ENCODE peak calls at places on chromosomes 3 and 15, in seven cellular contexts. One of them, this sample, is unnamed. For H3K36me3, the result is how much of the 10 kb centered on the place peaks cover.

GRCh38 chr3:105907790-105908189 is 39.0 kb upstream of the CBLB start:
- DNase-seq in spleen: no peak
- DNase-seq in heart right ventricle: no peak
- DNase-seq in effector memory CD4-positive, alpha-beta T cell: no peak
- DNase-seq in hepatocyte: no peak
- DNase-seq in heart left ventricle: no peak
- DNase-seq in thoracic aorta: no peak
- DNase-seq in this sample: no peak

GRCh38 chr3:57793737-57794187 is 37.7 kb downstream of the SLMAP start:
- DNase-seq in hepatocyte: no peak
- DNase-seq in thoracic aorta: no peak
- DNase-seq in spleen: no peak
- DNase-seq in heart left ventricle: no peak
- DNase-seq in effector memory CD4-positive, alpha-beta T cell: no peak
- DNase-seq in heart right ventricle: no peak
- DNase-seq in this sample: no peak

GRCh38 chr15:73803806-73804205 is 50.7 kb upstream of the INSYN1 start:
- DNase-seq in heart right ventricle: no peak
- DNase-seq in hepatocyte: no peak
- DNase-seq in effector memory CD4-positive, alpha-beta T cell: no peak
- DNase-seq in thoracic aorta: no peak
- DNase-seq in spleen: peak
- DNase-seq in heart left ventricle: no peak
- DNase-seq in this sample: no peak

GRCh38 chr3:48661501-48662139 is 1.1 kb downstream of the CELSR3 start:
- DNase-seq in thoracic aorta: no peak
- DNase-seq in effector memory CD4-positive, alpha-beta T cell: peak
- DNase-seq in heart left ventricle: peak
- DNase-seq in spleen: peak
- DNase-seq in hepatocyte: peak
- DNase-seq in heart right ventricle: peak
- DNase-seq in this sample: peak

GRCh38 chr3:128550471-128551126 is 57.6 kb upstream of the GATA2 start:
- DNase-seq in effector memory CD4-positive, alpha-beta T cell: no peak
- DNase-seq in heart right ventricle: no peak
- DNase-seq in thoracic aorta: no peak
- DNase-seq in spleen: no peak
- DNase-seq in heart left ventricle: no peak
- DNase-seq in hepatocyte: no peak
- DNase-seq in this sample: no peak

GRCh38 chr15:40310001-40310959 is 2.5 kb upstream of the PLCB2 start:
- DNase-seq in hepatocyte: peak
- DNase-seq in heart left ventricle: peak
- DNase-seq in effector memory CD4-positive, alpha-beta T cell: no peak
- DNase-seq in heart right ventricle: peak
- DNase-seq in thoracic aorta: no peak
- DNase-seq in spleen: peak
- DNase-seq in this sample: peak

GRCh38 chr3:111321786-111322185 is 220.2 kb upstream of the CD96 start:
- DNase-seq in hepatocyte: no peak
- DNase-seq in thoracic aorta: no peak
- DNase-seq in spleen: no peak
- DNase-seq in effector memory CD4-positive, alpha-beta T cell: no peak
- DNase-seq in heart left ventricle: no peak
- DNase-seq in heart right ventricle: no peak
- DNase-seq in this sample: no peak

GRCh38 chr3:172282850-172283249 is 165.4 kb downstream of the GHSR start:
- DNase-seq in hepatocyte: no peak
- DNase-seq in thoracic aorta: no peak
- DNase-seq in heart right ventricle: no peak
- DNase-seq in heart left ventricle: no peak
- DNase-seq in effector memory CD4-positive, alpha-beta T cell: no peak
- DNase-seq in spleen: no peak
- DNase-seq in this sample: no peak

GRCh38 chr3:177358085-177358967 is 161.0 kb upstream of the TBL1XR1 start:
- DNase-seq in thoracic aorta: no peak
- DNase-seq in hepatocyte: peak
- DNase-seq in effector memory CD4-positive, alpha-beta T cell: peak
- DNase-seq in heart left ventricle: peak
- DNase-seq in heart right ventricle: peak
- DNase-seq in spleen: peak
- DNase-seq in this sample: peak

GRCh38 chr15:59349715-59350420 is 22.8 kb downstream of the MYO1E start:
- DNase-seq in hepatocyte: peak
- DNase-seq in heart left ventricle: no peak
- DNase-seq in effector memory CD4-positive, alpha-beta T cell: no peak
- DNase-seq in thoracic aorta: peak
- DNase-seq in heart right ventricle: no peak
- DNase-seq in spleen: no peak
- DNase-seq in this sample: no peak

GRCh38 chr15:43168192-43169107 is 16.8 kb upstream of the CCNDBP1 start:
- DNase-seq in spleen: no peak
- DNase-seq in heart left ventricle: no peak
- DNase-seq in thoracic aorta: no peak
- DNase-seq in heart right ventricle: no peak
- DNase-seq in hepatocyte: no peak
- DNase-seq in effector memory CD4-positive, alpha-beta T cell: no peak
- DNase-seq in this sample: no peak

GRCh38 chr3:123104550-123104949 is 37.7 kb downstream of the PDIA5 start:
- DNase-seq in heart left ventricle: no peak
- DNase-seq in hepatocyte: peak
- DNase-seq in spleen: peak
- DNase-seq in thoracic aorta: no peak
- DNase-seq in heart right ventricle: no peak
- DNase-seq in effector memory CD4-positive, alpha-beta T cell: no peak
- DNase-seq in this sample: no peak

GRCh38 chr3:17158941-17159682 is 274.4 kb downstream of the PLCL2 start:
- DNase-seq in heart right ventricle: peak
- DNase-seq in spleen: no peak
- DNase-seq in thoracic aorta: no peak
- DNase-seq in hepatocyte: no peak
- DNase-seq in heart left ventricle: no peak
- DNase-seq in effector memory CD4-positive, alpha-beta T cell: no peak
- DNase-seq in this sample: no peak

GRCh38 chr3:30752961-30753360 is 141.5 kb downstream of the GADL1 start:
- DNase-seq in heart right ventricle: no peak
- DNase-seq in effector memory CD4-positive, alpha-beta T cell: no peak
- DNase-seq in hepatocyte: peak
- DNase-seq in spleen: no peak
- DNase-seq in heart left ventricle: no peak
- DNase-seq in thoracic aorta: no peak
- DNase-seq in this sample: no peak

GRCh38 chr3:189363856-189364255 is 192.1 kb downstream of the TPRG1 start:
- DNase-seq in heart right ventricle: no peak
- DNase-seq in spleen: no peak
- DNase-seq in thoracic aorta: no peak
- DNase-seq in effector memory CD4-positive, alpha-beta T cell: no peak
- DNase-seq in heart left ventricle: no peak
- DNase-seq in hepatocyte: no peak
- DNase-seq in this sample: no peak

GRCh38 chr3:90091557-90091956 is 984.1 kb downstream of the EPHA3 start:
- DNase-seq in thoracic aorta: no peak
- DNase-seq in spleen: no peak
- DNase-seq in hepatocyte: peak
- DNase-seq in heart right ventricle: no peak
- DNase-seq in heart left ventricle: no peak
- DNase-seq in effector memory CD4-positive, alpha-beta T cell: no peak
- DNase-seq in this sample: no peak

GRCh38 chr3:128339491-128340012 is 127.1 kb downstream of the DNAJB8 start:
- DNase-seq in spleen: peak
- DNase-seq in thoracic aorta: no peak
- DNase-seq in heart left ventricle: no peak
- DNase-seq in heart right ventricle: no peak
- DNase-seq in effector memory CD4-positive, alpha-beta T cell: no peak
- DNase-seq in hepatocyte: no peak
- DNase-seq in this sample: no peak

GRCh38 chr3:159273608-159274007 is 471.8 kb downstream of the MFSD1 start:
- DNase-seq in heart left ventricle: no peak
- DNase-seq in thoracic aorta: no peak
- DNase-seq in spleen: no peak
- DNase-seq in effector memory CD4-positive, alpha-beta T cell: no peak
- DNase-seq in hepatocyte: peak
- DNase-seq in heart right ventricle: peak
- DNase-seq in this sample: no peak

GRCh38 chr15:59367022-59367451 is 5.6 kb downstream of the MYO1E start:
- DNase-seq in heart left ventricle: no peak
- DNase-seq in thoracic aorta: no peak
- DNase-seq in heart right ventricle: no peak
- DNase-seq in hepatocyte: peak
- DNase-seq in spleen: no peak
- DNase-seq in effector memory CD4-positive, alpha-beta T cell: no peak
- DNase-seq in this sample: no peak

GRCh38 chr3:104941785-104942184 is 424.9 kb upstream of the ALCAM start:
- DNase-seq in heart right ventricle: no peak
- DNase-seq in spleen: no peak
- DNase-seq in effector memory CD4-positive, alpha-beta T cell: no peak
- DNase-seq in heart left ventricle: no peak
- DNase-seq in hepatocyte: no peak
- DNase-seq in thoracic aorta: no peak
- DNase-seq in this sample: no peak

GRCh38 chr15:91133511-91133910 is 33.5 kb downstream of the SV2B start:
- DNase-seq in hepatocyte: no peak
- DNase-seq in heart right ventricle: no peak
- DNase-seq in thoracic aorta: no peak
- DNase-seq in effector memory CD4-positive, alpha-beta T cell: no peak
- DNase-seq in heart left ventricle: no peak
- DNase-seq in spleen: no peak
- DNase-seq in this sample: no peak

GRCh38 chr15:100769975-100770340 is 109.7 kb upstream of the ALDH1A3 start:
- DNase-seq in heart left ventricle: no peak
- DNase-seq in spleen: peak
- DNase-seq in hepatocyte: no peak
- DNase-seq in effector memory CD4-positive, alpha-beta T cell: no peak
- DNase-seq in heart right ventricle: no peak
- DNase-seq in thoracic aorta: no peak
- DNase-seq in this sample: no peak

GRCh38 chr15:52006702-52007340 is 12.2 kb upstream of the MAPK6 start:
- DNase-seq in heart right ventricle: no peak
- DNase-seq in thoracic aorta: no peak
- DNase-seq in hepatocyte: no peak
- DNase-seq in spleen: no peak
- DNase-seq in heart left ventricle: no peak
- DNase-seq in effector memory CD4-positive, alpha-beta T cell: no peak
- DNase-seq in this sample: no peak

GRCh38 chr3:69822501-69822900 is 83.2 kb downstream of the MITF start:
- DNase-seq in heart left ventricle: no peak
- DNase-seq in spleen: no peak
- DNase-seq in thoracic aorta: no peak
- DNase-seq in heart right ventricle: no peak
- DNase-seq in hepatocyte: no peak
- DNase-seq in effector memory CD4-positive, alpha-beta T cell: no peak
- DNase-seq in this sample: no peak

DNA sequence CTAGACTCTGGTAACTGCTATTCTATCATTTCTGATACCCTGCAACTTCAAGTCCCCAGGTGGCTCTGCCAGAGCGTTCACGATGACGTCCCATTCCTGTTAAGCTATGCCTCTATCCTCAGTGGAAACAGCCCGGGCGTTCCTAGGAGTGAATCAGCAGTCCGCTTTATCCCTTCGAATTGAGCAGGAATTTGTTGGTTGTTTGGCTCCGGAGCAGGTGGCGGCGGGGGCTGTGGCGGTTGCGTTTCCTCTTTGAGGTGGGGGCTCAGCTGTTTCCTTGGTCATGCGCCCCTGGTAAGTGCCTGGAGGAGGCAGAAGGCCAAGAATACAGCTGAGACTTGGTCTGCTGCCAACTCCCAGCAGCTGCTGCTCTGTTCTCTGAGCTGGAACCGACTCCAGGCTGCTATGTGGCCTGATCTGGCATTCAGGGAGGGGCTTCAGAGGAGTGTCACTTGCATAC is 25.2 kb downstream of the ARPP21 start:
- DNase-seq in spleen: peak
- DNase-seq in thoracic aorta: no peak
- DNase-seq in effector memory CD4-positive, alpha-beta T cell: no peak
- DNase-seq in heart left ventricle: peak
- DNase-seq in heart right ventricle: peak
- DNase-seq in hepatocyte: peak
- DNase-seq in this sample: no peak
- H3K27ac ChIP-seq in spleen: no peak
- H3K27ac ChIP-seq in thoracic aorta: no peak
- H3K27ac ChIP-seq in effector memory CD4-positive, alpha-beta T cell: no peak
- H3K27ac ChIP-seq in heart left ventricle: peak
- H3K27ac ChIP-seq in heart right ventricle: peak
- H3K27ac ChIP-seq in hepatocyte: no peak
- H3K27ac ChIP-seq in this sample: no peak

DNA sequence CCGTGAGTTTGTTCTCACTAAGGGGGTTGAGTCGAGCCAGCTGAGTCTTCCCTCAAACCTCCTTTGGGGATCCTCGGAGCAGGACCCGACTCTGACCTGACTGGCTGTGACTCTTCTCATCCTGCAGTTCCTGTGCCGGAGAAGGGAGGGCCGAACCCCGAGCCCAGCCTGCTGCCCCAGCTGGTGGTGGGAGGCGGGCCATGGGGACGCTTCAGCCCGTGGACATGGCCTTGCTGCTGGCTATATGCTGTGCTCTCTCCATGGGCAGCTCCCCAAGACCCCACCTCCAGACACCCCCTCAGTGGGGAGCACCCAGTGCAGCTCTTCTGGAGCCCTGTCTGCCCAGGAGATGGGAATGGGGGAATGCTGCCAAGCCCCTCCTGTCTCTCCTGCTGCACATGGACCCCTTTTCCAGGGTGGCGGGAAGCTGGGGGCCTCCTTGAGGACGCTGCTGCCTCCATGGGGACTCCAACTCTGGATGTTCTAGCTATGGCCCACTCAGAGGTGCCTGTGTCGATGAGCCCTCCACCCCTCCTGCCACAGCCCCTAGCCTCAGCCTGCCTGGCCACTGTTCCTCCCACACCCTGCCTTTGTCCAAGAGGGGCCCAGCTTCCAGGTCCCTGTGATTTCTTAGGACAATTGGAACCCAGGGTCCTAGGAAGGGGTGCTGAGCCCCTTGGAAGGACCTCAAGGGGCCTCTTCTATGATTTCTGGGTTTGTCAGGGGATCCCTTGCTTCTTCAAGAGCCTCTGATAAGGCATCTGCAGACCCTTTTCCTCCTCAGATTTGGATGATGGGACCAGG is 12.8 kb downstream of the C15orf39 start:
- DNase-seq in effector memory CD4-positive, alpha-beta T cell: no peak
- DNase-seq in heart right ventricle: no peak
- DNase-seq in hepatocyte: no peak
- DNase-seq in heart left ventricle: no peak
- DNase-seq in thoracic aorta: no peak
- DNase-seq in spleen: no peak
- DNase-seq in this sample: no peak
- H3K36me3 ChIP-seq in effector memory CD4-positive, alpha-beta T cell: under half
- H3K36me3 ChIP-seq in heart right ventricle: under half
- H3K36me3 ChIP-seq in hepatocyte: under half
- H3K36me3 ChIP-seq in heart left ventricle: under half
- H3K36me3 ChIP-seq in thoracic aorta: under half
- H3K36me3 ChIP-seq in spleen: under half
- H3K36me3 ChIP-seq in this sample: under half

GRCh38 chr15:47737424-47737823 is 20.1 kb downstream of the SEMA6D start:
- DNase-seq in hepatocyte: no peak
- DNase-seq in effector memory CD4-positive, alpha-beta T cell: no peak
- DNase-seq in heart left ventricle: no peak
- DNase-seq in spleen: no peak
- DNase-seq in thoracic aorta: no peak
- DNase-seq in heart right ventricle: no peak
- DNase-seq in this sample: no peak
- H3K27ac ChIP-seq in hepatocyte: no peak
- H3K27ac ChIP-seq in effector memory CD4-positive, alpha-beta T cell: no peak
- H3K27ac ChIP-seq in heart left ventricle: peak
- H3K27ac ChIP-seq in spleen: no peak
- H3K27ac ChIP-seq in thoracic aorta: no peak
- H3K27ac ChIP-seq in heart right ventricle: peak
- H3K27ac ChIP-seq in this sample: no peak

GRCh38 chr3:12522721-12523120 is 22.6 kb downstream of the MKRN2OS start:
- DNase-seq in spleen: no peak
- DNase-seq in effector memory CD4-positive, alpha-beta T cell: no peak
- DNase-seq in heart right ventricle: peak
- DNase-seq in hepatocyte: no peak
- DNase-seq in thoracic aorta: no peak
- DNase-seq in heart left ventricle: no peak
- DNase-seq in this sample: no peak
- H3K36me3 ChIP-seq in spleen: under half
- H3K36me3 ChIP-seq in effector memory CD4-positive, alpha-beta T cell: under half
- H3K36me3 ChIP-seq in heart right ventricle: under half
- H3K36me3 ChIP-seq in hepatocyte: under half
- H3K36me3 ChIP-seq in thoracic aorta: under half
- H3K36me3 ChIP-seq in heart left ventricle: under half
- H3K36me3 ChIP-seq in this sample: under half